ENCODE peak calls at places on chromosomes 13 and 19, in seven cellular contexts. W is HCT116, K is GM12878, Q is K562, U is H1, Z is SK-N-SH, A is HepG2. H is an unnamed sample.
A peak's percentile ranks its signal among the peaks of the same experiment; 100 is the strongest.

GRCh38 chr13:34347784-34348573 is 530.0 kb downstream of the RFC3 start:
- DNase-seq in W (no peak), Z (no peak), Q (no peak), K (no peak), A (peak; percentile 5), U (no peak), H (peak; percentile 12)

GRCh38 chr13:75761373-75761772 is 125.2 kb downstream of the LMO7 start:
- DNase-seq in A (no peak), K (peak; percentile 25), U (no peak), W (no peak), Q (no peak), Z (no peak), H (no peak)

GRCh38 chr19:35265126-35265995 is 3.4 kb upstream of the USF2 start:
- DNase-seq in K (no peak), Z (no peak), A (no peak), U (no peak), W (no peak), Q (no peak), H (no peak)

GRCh38 chr13:21016487-21016886 is 44.9 kb downstream of the LATS2 start:
- DNase-seq in W (no peak), A (no peak), Z (no peak), Q (no peak), U (no peak), K (no peak), H (no peak)

GRCh38 chr13:51764184-51765141 is 39.5 kb downstream of the DHRS12 start:
- DNase-seq in K (peak; percentile 65), Q (no peak), A (peak; percentile 92), U (no peak), Z (no peak), W (no peak), H (no peak)

GRCh38 chr19:48509467-48510194 is 2.0 kb downstream of the LMTK3 start:
- DNase-seq in Q (peak; percentile 76), Z (no peak), A (no peak), K (no peak), U (no peak), W (no peak), H (peak; percentile 65)

GRCh38 chr13:30418886-30419459 is 3.3 kb upstream of the UBE2L5 start:
- DNase-seq in W (no peak), U (no peak), Z (no peak), A (no peak), Q (no peak), K (no peak), H (no peak)

GRCh38 chr13:83503424-83503823 is 378.9 kb downstream of the SLITRK1 start:
- DNase-seq in A (no peak), K (no peak), Z (no peak), U (no peak), Q (no peak), W (no peak), H (no peak)

GRCh38 chr19:5434970-5435641 is 20.1 kb upstream of the ZNRF4 start:
- DNase-seq in K (no peak), A (peak; percentile 42), U (no peak), W (peak; percentile 74), Q (peak; percentile 83), Z (no peak), H (no peak)

GRCh38 chr19:12092065-12092867 is 27.7 kb downstream of the ZNF844 start:
- DNase-seq in Z (no peak), A (peak; percentile 72), U (peak; percentile 81), K (peak; percentile 16), W (no peak), Q (peak; percentile 94), H (peak; percentile 91)

GRCh38 chr19:588093-588742 is 1.5 kb upstream of the HCN2 start:
- DNase-seq in Z (peak; percentile 92), U (peak; percentile 61), A (peak; percentile 57), W (peak; percentile 69), Q (peak; percentile 44), K (no peak), H (peak; percentile 86)

GRCh38 chr19:38229585-38230073 is 5.6 kb upstream of the DPF1 start:
- DNase-seq in W (peak; percentile 85), K (no peak), A (peak; percentile 68), Z (peak; percentile 97), Q (peak; percentile 97), U (no peak), H (peak; percentile 89)

GRCh38 chr19:49533551-49534488 is 6.0 kb downstream of the RCN3 start:
- DNase-seq in A (no peak), K (peak; percentile 19), W (no peak), Z (peak; percentile 93), U (no peak), Q (peak; percentile 84), H (peak; percentile 65)

GRCh38 chr13:98315902-98316301 is 138.8 kb upstream of the RNF113B start:
- DNase-seq in K (no peak), Q (no peak), A (no peak), Z (no peak), W (no peak), U (no peak), H (no peak)

GRCh38 chr19:49710372-49710951 is 19.5 kb downstream of the CPT1C start:
- DNase-seq in Z (no peak), Q (peak; percentile 47), K (no peak), W (peak; percentile 48), A (no peak), U (no peak), H (no peak)

GRCh38 chr19:33100894-33101644 is 20.1 kb downstream of the GPATCH1 start:
- DNase-seq in K (no peak), U (no peak), Q (peak; percentile 75), A (peak; percentile 97), Z (no peak), W (no peak), H (no peak)

GRCh38 chr19:31543456-31543855 is 194.2 kb upstream of the TSHZ3 start:
- DNase-seq in K (no peak), Q (no peak), U (no peak), A (no peak), Z (no peak), W (no peak), H (no peak)

GRCh38 chr13:100240109-100240779 is 151.4 kb downstream of the PCCA start:
- DNase-seq in Q (no peak), A (no peak), W (no peak), Z (no peak), K (no peak), U (no peak), H (peak; percentile 2)

GRCh38 chr13:34913040-34913439 is 29.0 kb upstream of the NBEA start:
- DNase-seq in Q (no peak), U (peak; percentile 38), W (no peak), K (no peak), A (no peak), Z (no peak), H (peak; percentile 23)

GRCh38 chr19:21092107-21092506 is 10.1 kb downstream of the ZNF714 start:
- DNase-seq in K (no peak), Q (no peak), A (peak; percentile 33), W (no peak), Z (no peak), U (no peak), H (no peak)

GRCh38 chr19:44141191-44142013 is at the start of gene ZNF234:
- DNase-seq in Z (peak; percentile 88), W (peak; percentile 33), A (peak; percentile 73), K (peak; percentile 40), Q (peak; percentile 75), U (no peak), H (peak; percentile 74)

GRCh38 chr19:48203227-48203793 is 32.8 kb downstream of the ZSWIM9 start:
- DNase-seq in Z (no peak), U (no peak), A (no peak), W (peak; percentile 24), K (no peak), Q (no peak), H (no peak)

GRCh38 chr19:10797541-10798256 is 38.3 kb downstream of the TMED1 start:
- DNase-seq in Q (no peak), K (peak; percentile 74), Z (peak; percentile 25), W (no peak), A (no peak), U (no peak), H (no peak)

GRCh38 chr13:45492538-45492937 is 27.8 kb downstream of the COG3 start:
- DNase-seq in Z (no peak), A (no peak), U (no peak), Q (no peak), W (no peak), K (no peak), H (no peak)
- TF ChIP-seq JUND in Z (peak; percentile 58), A (no peak), U (no peak), Q (no peak), W (no peak), K (no peak), H (no peak)

GRCh38 chr19:2149980-2150793 is 1.2 kb downstream of the AP3D1 start:
- DNase-seq in W (no peak), Q (no peak), A (no peak), K (no peak), Z (peak; percentile 44), U (no peak), H (no peak)
- TF ChIP-seq JUND in W (no peak), Q (peak; percentile 31), A (no peak), K (no peak), Z (no peak), U (no peak), H (no peak)

GRCh38 chr19:13238891-13239534 is 88.8 kb downstream of the IER2 start:
- DNase-seq in Z (peak; percentile 15), K (no peak), Q (no peak), A (no peak), U (no peak), W (no peak), H (no peak)

GRCh38 chr19:13244920-13245319 is 94.7 kb downstream of the IER2 start:
- DNase-seq in Z (no peak), U (no peak), A (no peak), Q (no peak), K (no peak), W (no peak), H (no peak)

GRCh38 chr19:13243971-13244370 is 93.8 kb downstream of the IER2 start:
- DNase-seq in Q (no peak), A (no peak), U (no peak), Z (no peak), K (no peak), W (no peak), H (no peak)

GRCh38 chr19:13240312-13241022 is 90.3 kb downstream of the IER2 start:
- DNase-seq in A (no peak), Z (no peak), K (no peak), Q (no peak), W (no peak), U (no peak), H (no peak)

DNA sequence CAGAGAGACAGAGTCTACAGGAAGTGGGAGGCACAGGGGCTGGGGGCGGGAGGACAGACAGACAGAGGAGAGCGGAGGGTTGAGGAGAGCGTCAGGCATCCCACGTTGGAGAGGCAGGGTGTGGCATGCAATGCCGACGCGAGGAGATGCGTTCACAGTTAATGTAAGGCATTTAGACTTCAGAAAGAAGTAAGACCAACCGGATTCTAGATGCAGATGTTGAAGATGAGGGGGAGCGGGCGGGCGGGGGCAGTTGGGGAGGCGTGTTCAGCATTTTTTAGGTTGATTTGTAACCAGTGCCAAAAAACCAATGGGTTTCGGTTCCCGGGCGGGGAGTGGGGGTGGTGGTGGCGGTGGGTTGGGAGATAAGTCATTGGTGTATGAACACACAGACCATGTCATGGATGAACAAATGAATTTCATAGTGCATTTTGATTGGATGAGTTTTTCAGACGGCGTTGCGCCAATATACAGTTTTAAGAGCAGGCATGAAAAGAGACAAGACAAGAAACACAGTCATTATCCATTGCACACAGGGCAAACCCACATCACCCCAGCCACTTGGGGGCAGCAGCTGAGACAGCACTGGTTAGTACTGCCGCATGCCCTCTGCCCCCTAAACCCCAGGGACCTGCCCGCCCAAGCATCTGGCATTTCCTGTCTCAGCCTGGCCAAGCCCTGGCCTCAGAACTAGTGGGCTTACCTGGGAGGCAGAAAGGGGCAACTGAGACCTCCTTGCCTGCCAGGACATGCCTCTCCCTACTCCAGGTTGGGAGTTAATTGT is 91.3 kb downstream of the IER2 start:
- DNase-seq in U (no peak), K (no peak), Q (no peak), Z (no peak), A (no peak), W (no peak), H (no peak)
- TF ChIP-seq JUND in U (no peak), K (no peak), Q (no peak), Z (no peak), A (no peak), W (no peak), H (no peak)

GRCh38 chr13:35961461-35962220 is 169.5 kb downstream of the DCLK1 start:
- DNase-seq in W (no peak), U (no peak), Z (no peak), Q (no peak), K (no peak), A (no peak), H (no peak)
- TF ChIP-seq JUND in W (no peak), U (no peak), Z (no peak), Q (no peak), K (no peak), A (no peak), H (no peak)

H was measured in T47D.